ENCODE peak calls at places on chromosomes 13 and 19, in six cellular contexts. V is body of pancreas, D is kidney epithelial cell, K is bronchial epithelial cell, J is breast epithelium, X is BJ. O is an unnamed sample.

GRCh38 chr13:46753137-46753536 is 43.8 kb downstream of the ESD start:
- DNase-seq in V (no peak), D (no peak), K (peak; percentile 20), J (no peak), X (no peak), O (no peak)

GRCh38 chr13:105956891-105957290 is 578.6 kb downstream of the EFNB2 start:
- DNase-seq in V (peak; percentile 22), D (no peak), K (no peak), J (no peak), X (no peak), O (no peak)

GRCh38 chr13:108987488-108987887 is 358.1 kb downstream of the MYO16 start:
- DNase-seq in V (no peak), D (no peak), K (peak; percentile 70), J (peak; percentile 49), X (no peak), O (peak; percentile 73)

GRCh38 chr13:89704040-89704439 is 1643.4 kb upstream of the MIR17HG start:
- DNase-seq in V (no peak), D (no peak), K (no peak), J (no peak), X (no peak), O (no peak)

GRCh38 chr13:31769581-31769980 is 30.3 kb downstream of the RXFP2 start:
- DNase-seq in V (no peak), D (no peak), K (no peak), J (no peak), X (no peak), O (no peak)

GRCh38 chr13:28429685-28430290 is 65.1 kb downstream of the FLT1 start:
- DNase-seq in V (no peak), D (no peak), K (no peak), J (no peak), X (no peak), O (no peak)

GRCh38 chr13:39910833-39911232 is 255.4 kb downstream of the COG6 start:
- DNase-seq in V (no peak), D (no peak), K (no peak), J (peak; percentile 25), X (no peak), O (no peak)

GRCh38 chr13:24747248-24748151 is 16.5 kb upstream of the RNF17 start:
- DNase-seq in V (no peak), D (no peak), K (no peak), J (no peak), X (no peak), O (peak; percentile 39)

GRCh38 chr13:50075619-50076097 is 60.4 kb downstream of the KCNRG start:
- DNase-seq in V (no peak), D (no peak), K (peak; percentile 30), J (no peak), X (no peak), O (no peak)

GRCh38 chr13:58884810-58885209 is 1253.3 kb downstream of the PCDH17 start:
- DNase-seq in V (no peak), D (no peak), K (no peak), J (no peak), X (no peak), O (no peak)

GRCh38 chr13:79724348-79725103 is 243.6 kb downstream of the NDFIP2 start:
- DNase-seq in V (peak; percentile 41), D (peak; percentile 87), K (no peak), J (no peak), X (no peak), O (peak; percentile 45)

GRCh38 chr19:51480590-51480989 is 2.3 kb downstream of the CEACAM18 start:
- DNase-seq in V (no peak), D (no peak), K (no peak), J (no peak), X (no peak), O (no peak)

GRCh38 chr19:51971624-51972023 is 15.0 kb downstream of the ZNF350 start:
- DNase-seq in V (no peak), D (no peak), K (no peak), J (no peak), X (no peak), O (no peak)

GRCh38 chr19:10068205-10068604 is 17.9 kb upstream of the SHFL start:
- DNase-seq in V (no peak), D (no peak), K (no peak), J (no peak), X (no peak), O (no peak)

GRCh38 chr19:1690570-1691307 is 38.3 kb upstream of the TCF3 start:
- DNase-seq in V (peak; percentile 35), D (no peak), K (peak; percentile 25), J (no peak), X (no peak), O (peak; percentile 16)

GRCh38 chr13:98475521-98475920 is 101.4 kb downstream of the STK24 start:
- DNase-seq in V (no peak), D (no peak), K (no peak), J (no peak), X (no peak), O (no peak)

GRCh38 chr19:49954092-49954825 is 6.7 kb downstream of the SIGLEC11 start:
- DNase-seq in V (no peak), D (no peak), K (peak; percentile 49), J (no peak), X (no peak), O (peak; percentile 54)

GRCh38 chr19:1505991-1506881 is 6.6 kb downstream of the ADAMTSL5 start:
- DNase-seq in V (peak; percentile 13), D (no peak), K (no peak), J (no peak), X (no peak), O (no peak)

GRCh38 chr19:38005224-38005614 is 98.2 kb downstream of the SIPA1L3 start:
- DNase-seq in V (no peak), D (no peak), K (no peak), J (no peak), X (no peak), O (no peak)

GRCh38 chr19:42401365-42402303 is 11.5 kb upstream of the CNFN start:
- DNase-seq in V (peak; percentile 82), D (peak; percentile 38), K (peak; percentile 66), J (peak; percentile 85), X (no peak), O (peak; percentile 77)

GRCh38 chr13:93218583-93218982 is 8.0 kb upstream of the GPC6 start:
- DNase-seq in V (no peak), D (no peak), K (peak; percentile 5), J (no peak), X (no peak), O (no peak)

GRCh38 chr19:2055871-2056809 is 5.1 kb upstream of the MKNK2 start:
- DNase-seq in V (peak; percentile 49), D (no peak), K (peak; percentile 40), J (peak; percentile 63), X (no peak), O (peak; percentile 51)

GRCh38 chr19:940591-941291 is 14.9 kb downstream of the ARID3A start:
- DNase-seq in V (peak; percentile 95), D (no peak), K (no peak), J (peak; percentile 42), X (no peak), O (peak; percentile 48)

GRCh38 chr13:47409778-47410177 is 512.9 kb upstream of the HTR2A start:
- DNase-seq in V (no peak), D (no peak), K (no peak), J (no peak), X (no peak), O (no peak)

GRCh38 chr13:110916671-110917142 is 1.8 kb upstream of the ANKRD10 start:
- DNase-seq in V (no peak), D (peak; percentile 34), K (no peak), J (peak; percentile 62), X (peak; percentile 51), O (peak; percentile 8)

GRCh38 chr13:63041640-63042414 is 1626.2 kb upstream of the PCDH20 start:
- DNase-seq in V (no peak), D (no peak), K (peak; percentile 13), J (no peak), X (no peak), O (peak; percentile 9)
- H3K4me3 ChIP-seq in V (no peak overlapping the region), D (no peak overlapping the region), K (no peak overlapping the region), J (no peak overlapping the region), X (no peak overlapping the region), O (no peak overlapping the region)

GRCh38 chr13:52085416-52085815 is 43.5 kb downstream of the NEK5 start:
- DNase-seq in V (no peak), D (no peak), K (peak; percentile 68), J (no peak), X (peak; percentile 4), O (peak; percentile 81)
- TF ChIP-seq CTCF in V (no peak), D (no peak), K (no peak), J (no peak), X (no peak), O (no peak)

GRCh38 chr19:3716147-3716668 is 8.0 kb downstream of the TJP3 start:
- DNase-seq in V (no peak), D (no peak), K (no peak), J (no peak), X (no peak), O (no peak)

GRCh38 chr19:3707868-3708206 is 347 bp upstream of the TJP3 start:
- DNase-seq in V (no peak), D (no peak), K (no peak), J (no peak), X (no peak), O (no peak)

GRCh38 chr19:3708207-3708931 is at the start of gene TJP3:
- DNase-seq in V (peak; percentile 81), D (no peak), K (peak; percentile 30), J (peak; percentile 79), X (no peak), O (peak; percentile 39)

GRCh38 chr19:3712663-3713531 is 4.7 kb downstream of the TJP3 start:
- DNase-seq in V (peak; percentile 59), D (no peak), K (no peak), J (no peak), X (no peak), O (no peak)

DNA sequence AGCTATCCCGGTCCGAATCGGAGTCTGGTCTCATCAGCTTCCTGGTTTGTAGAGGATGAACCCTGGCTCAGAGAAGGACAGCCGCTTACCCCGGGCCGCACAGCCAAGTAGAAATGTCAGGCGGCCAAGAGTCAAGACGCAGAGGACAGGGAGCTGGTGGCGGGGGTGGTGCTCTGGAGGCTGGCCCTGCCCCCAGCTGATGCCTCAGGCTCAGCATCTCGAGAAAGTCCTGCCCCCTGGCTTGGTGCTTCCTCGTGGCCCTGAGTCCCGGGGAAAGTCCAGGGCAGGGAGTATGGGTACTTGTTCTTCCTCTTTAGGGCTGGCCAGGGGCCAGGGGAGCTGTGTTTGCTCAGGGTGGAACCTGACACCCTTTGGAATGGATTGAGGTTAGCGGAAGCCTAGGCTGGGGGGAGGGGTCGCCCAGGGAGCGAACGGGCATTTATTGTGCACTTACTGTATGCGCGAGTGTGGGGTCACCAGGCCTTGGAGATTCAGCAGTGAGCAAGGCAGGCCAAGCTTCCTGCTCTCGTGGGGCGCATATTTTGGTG is 2.2 kb downstream of the TJP3 start:
- DNase-seq in V (peak; percentile 97), D (no peak), K (peak; percentile 59), J (peak; percentile 74), X (no peak), O (peak; percentile 66)
- H3K4me3 ChIP-seq in V (no peak overlapping the region), D (no peak overlapping the region), K (no peak overlapping the region), J (no peak overlapping the region), X (no peak overlapping the region), O (no peak overlapping the region)

DNA sequence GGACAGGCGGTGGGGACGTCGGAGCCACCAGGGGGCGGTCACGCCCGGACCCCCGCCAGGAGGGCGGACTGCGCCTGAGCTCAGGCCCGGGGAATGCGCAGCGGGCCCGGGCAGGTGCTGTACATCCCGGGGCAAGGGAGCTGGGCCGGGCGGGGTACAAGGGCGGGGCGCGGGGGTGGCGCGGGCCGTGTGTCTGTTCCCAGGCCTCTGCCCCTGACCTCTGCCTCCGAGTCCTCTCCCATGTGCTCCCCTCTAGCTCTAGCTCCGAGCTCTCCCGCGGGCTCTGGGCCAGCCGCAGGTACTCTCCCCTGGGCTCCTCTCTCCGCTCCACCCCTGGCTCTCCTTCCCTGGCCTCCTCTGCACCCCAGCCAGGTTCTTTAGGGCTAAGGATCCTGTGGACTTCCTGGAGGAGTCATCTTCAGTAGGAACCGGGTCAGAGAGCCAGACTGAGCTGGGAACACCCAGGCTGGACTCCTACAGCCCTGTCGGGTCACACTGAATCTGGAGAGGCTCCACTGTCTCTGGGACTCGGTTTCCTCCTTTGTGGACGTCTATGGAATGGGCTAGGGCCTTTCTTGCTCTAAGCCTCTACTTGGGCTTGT is 2.3 kb downstream of the PPP1R13L start:
- DNase-seq in V (peak; percentile 77), D (no peak), K (peak; percentile 70), J (peak; percentile 72), X (no peak), O (peak; percentile 90)
- TF ChIP-seq CTCF in V (peak; percentile 41), D (peak; percentile 61), K (peak; percentile 76), J (no peak), X (peak; percentile 54), O (peak; percentile 57)